ENCODE peak calls at places on chromosomes 11 and 22, in eight cellular contexts. B is psoas muscle, O is brain microvascular endothelial cell, G is AG04450, F is fibroblast of pulmonary artery, N is cardiac fibroblast, K is fibroblast of mammary gland, J is Caco-2. R is an unnamed sample.

GRCh38 chr11:100632970-100633452 is 54.1 kb upstream of the ARHGAP42 start:
- DNase-seq in F (peak; percentile 69), J (no peak), G (no peak), O (peak; percentile 71), N (peak; percentile 70), K (peak; percentile 18), B (peak; percentile 29), R (no peak)

GRCh38 chr22:22893077-22893805 is 5.6 kb downstream of the IGLL5 start:
- DNase-seq in J (no peak), K (no peak), O (no peak), G (no peak), F (no peak), N (no peak), B (no peak), R (no peak)

GRCh38 chr11:72969894-72970335 is 155.7 kb downstream of the ATG16L2 start:
- DNase-seq in J (no peak), N (peak; percentile 49), K (peak; percentile 88), O (peak; percentile 68), G (no peak), F (peak; percentile 66), B (no peak), R (peak; percentile 56)

GRCh38 chr11:119661226-119661625 is 67.8 kb downstream of the NECTIN1 start:
- DNase-seq in J (no peak), G (no peak), O (no peak), B (no peak), K (no peak), N (no peak), F (no peak), R (no peak)

GRCh38 chr11:72584293-72584921 is 89.8 kb downstream of the PDE2A start:
- DNase-seq in O (no peak), F (peak; percentile 39), K (peak; percentile 38), N (peak; percentile 27), B (peak; percentile 54), J (no peak), G (no peak), R (no peak)

GRCh38 chr22:48528221-48528915 is 1299.3 kb downstream of the BRD1 start:
- DNase-seq in O (no peak), F (no peak), B (no peak), K (no peak), J (no peak), G (no peak), N (no peak), R (no peak)

GRCh38 chr11:105000797-105001196 is 22.2 kb downstream of the CASP5 start:
- DNase-seq in J (no peak), F (no peak), B (no peak), N (no peak), O (no peak), G (no peak), K (peak; percentile 14), R (no peak)

GRCh38 chr22:23061471-23062280 is 8.6 kb upstream of the GNAZ start:
- DNase-seq in K (no peak), G (no peak), O (no peak), B (no peak), J (no peak), F (no peak), N (no peak), R (no peak)

GRCh38 chr11:94068764-94069163 is 47.6 kb downstream of the HEPHL1 start:
- DNase-seq in B (no peak), N (no peak), F (no peak), J (no peak), G (no peak), O (no peak), K (peak; percentile 14), R (no peak)

GRCh38 chr22:38853149-38853548 is 9.3 kb upstream of the NPTXR start:
- DNase-seq in J (no peak), G (no peak), N (no peak), O (no peak), F (no peak), B (no peak), K (no peak), R (no peak)

GRCh38 chr11:118379497-118379896 is 20.1 kb downstream of the UBE4A start:
- DNase-seq in B (no peak), G (no peak), F (no peak), O (no peak), N (no peak), K (no peak), J (no peak), R (no peak)

GRCh38 chr22:30305519-30305905 is 16.2 kb upstream of the CASTOR1 start:
- DNase-seq in J (no peak), F (peak; percentile 55), K (peak; percentile 42), B (peak; percentile 71), N (peak; percentile 70), O (no peak), G (no peak), R (no peak)

DNA sequence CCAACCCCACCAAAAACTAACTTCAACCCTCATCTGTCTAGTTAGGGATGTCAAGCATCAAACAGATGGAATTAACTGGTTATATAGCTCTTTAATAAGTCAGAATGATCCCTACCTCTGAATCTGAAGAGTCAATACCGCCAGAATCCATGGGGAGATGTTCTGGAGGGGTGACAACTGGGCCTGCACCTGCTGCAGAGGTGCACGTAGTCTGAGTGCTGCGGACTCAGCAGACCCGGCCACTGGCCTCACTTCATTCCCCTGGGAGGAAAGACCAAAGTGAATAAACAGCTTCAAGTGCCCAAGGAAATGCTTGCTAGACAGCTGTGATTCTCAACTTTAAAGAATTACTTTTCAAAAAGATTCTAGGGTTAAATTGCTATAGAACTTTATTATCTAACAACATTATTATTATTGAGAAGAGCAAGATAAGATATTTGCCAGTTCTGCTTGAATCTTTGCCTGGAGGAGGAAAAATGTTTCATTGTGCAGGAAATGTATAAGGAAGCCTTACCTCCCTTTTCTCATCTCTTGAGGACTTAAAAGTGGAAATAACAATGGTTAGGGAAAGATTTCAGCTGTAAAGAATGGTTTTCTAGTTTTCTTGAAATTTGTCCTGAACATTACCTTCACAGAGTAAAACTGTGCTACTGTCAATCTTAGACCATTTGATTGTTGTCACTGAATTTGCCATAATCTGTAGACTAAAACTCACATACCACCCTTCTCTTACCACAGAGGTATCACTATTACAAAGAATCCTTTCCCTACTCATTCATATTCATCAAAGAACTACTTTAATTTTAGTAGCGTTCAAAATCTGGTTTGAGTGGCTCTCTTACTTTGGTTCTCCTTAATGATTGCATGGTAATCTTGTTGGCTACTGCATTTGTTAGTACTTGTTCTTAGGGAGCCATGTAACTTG is 4.2 kb downstream of the XBP1 start:
- DNase-seq in F (no peak), J (no peak), N (no peak), G (no peak), O (no peak), B (no peak), K (no peak), R (no peak)
- H3K4me3 ChIP-seq in F (no peak overlapping the region), J (no peak overlapping the region), N (no peak overlapping the region), G (no peak overlapping the region), O (no peak overlapping the region), B (no peak overlapping the region), K (no peak overlapping the region), R (no peak overlapping the region)

GRCh38 chr11:64353101-64353738 is 5.7 kb upstream of the RPS6KA4 start:
- DNase-seq in J (no peak), B (no peak), N (no peak), F (no peak), K (no peak), G (no peak), O (no peak), R (no peak)

GRCh38 chr11:64349404-64349803 is 9.4 kb downstream of the CCDC88B start:
- DNase-seq in F (no peak), K (no peak), J (no peak), B (no peak), N (no peak), O (no peak), G (no peak), R (no peak)

GRCh38 chr11:64348611-64349387 is 8.8 kb downstream of the CCDC88B start:
- DNase-seq in G (no peak), N (no peak), K (no peak), B (no peak), O (no peak), J (no peak), F (no peak), R (no peak)

GRCh38 chr11:64352099-64353005 is 6.6 kb upstream of the RPS6KA4 start:
- DNase-seq in F (no peak), O (no peak), N (no peak), K (no peak), G (no peak), J (no peak), B (no peak), R (no peak)

GRCh38 chr11:64351136-64351631 is 7.8 kb upstream of the RPS6KA4 start:
- DNase-seq in J (no peak), N (no peak), F (no peak), G (no peak), O (no peak), K (no peak), B (no peak), R (no peak)
- TF ChIP-seq CTCF in J (no peak), N (no peak), F (no peak), G (no peak), O (no peak), K (no peak), B (no peak), R (no peak)

DNA sequence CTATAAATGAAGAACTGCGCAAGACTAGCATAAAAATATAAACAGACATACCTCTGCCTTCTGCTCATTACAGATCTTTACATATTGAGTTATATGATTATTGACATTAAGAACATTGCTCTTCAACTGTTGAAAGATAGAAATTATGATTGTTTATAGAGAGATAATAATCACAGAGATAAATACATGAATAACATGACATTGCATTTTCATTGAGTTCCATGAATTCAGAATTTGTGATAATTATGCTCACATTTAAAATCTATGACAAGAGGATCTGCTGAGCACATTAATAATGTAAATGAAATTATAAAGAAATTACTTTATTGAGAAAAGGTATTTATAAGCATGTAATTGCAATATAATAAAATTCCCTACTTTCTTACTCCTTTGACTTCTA is 24.8 kb downstream of the KIF18A start:
- DNase-seq in F (no peak), G (no peak), J (no peak), N (no peak), K (no peak), B (no peak), O (no peak), R (no peak)
- H3K4me3 ChIP-seq in F (no peak overlapping the region), G (no peak overlapping the region), J (no peak overlapping the region), N (no peak overlapping the region), K (no peak overlapping the region), B (no peak overlapping the region), O (no peak overlapping the region), R (no peak overlapping the region)

DNA sequence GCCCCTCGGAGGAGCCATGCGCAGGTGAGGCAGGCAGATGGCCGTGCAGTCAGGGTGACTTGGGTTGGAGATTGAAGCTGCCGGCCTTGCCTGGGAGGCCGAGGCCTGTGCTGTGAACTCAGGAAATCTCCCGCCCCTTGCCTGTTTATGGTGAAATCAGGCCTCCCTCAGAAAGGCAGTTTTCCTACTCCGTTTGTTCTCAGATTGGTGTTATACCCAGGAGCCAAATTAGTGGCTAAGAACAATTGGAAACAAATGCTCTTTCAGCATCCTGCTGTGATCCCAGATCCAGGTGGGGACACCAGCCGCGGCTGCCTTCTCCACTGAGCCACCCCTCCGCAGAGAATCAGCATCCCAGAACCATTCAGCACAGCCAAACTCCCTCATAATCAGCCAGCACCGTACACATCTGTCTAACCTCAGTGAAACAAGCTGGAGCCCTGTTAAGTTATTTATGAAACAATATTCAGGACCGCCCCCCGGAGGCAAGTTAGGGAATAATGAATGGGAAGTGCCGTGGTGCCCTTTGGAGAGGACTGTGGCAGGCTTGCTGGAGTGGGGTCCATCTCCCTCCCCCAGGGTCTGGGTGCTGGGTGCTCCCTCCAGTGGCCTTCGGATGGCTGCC is 60.0 kb downstream of the PKNOX2 start:
- DNase-seq in F (peak; percentile 59), O (peak; percentile 51), G (no peak), N (peak; percentile 75), J (peak; percentile 46), B (peak; percentile 31), K (peak; percentile 17), R (no peak)
- TF ChIP-seq CTCF in F (peak; percentile 48), O (peak; percentile 60), G (peak; percentile 45), N (peak; percentile 30), J (no peak), B (peak; percentile 18), K (peak; percentile 28), R (no peak)

GRCh38 chr11:12840871-12841516 is 166.8 kb downstream of the TEAD1 start:
- DNase-seq in B (no peak), O (no peak), K (peak; percentile 51), J (no peak), G (no peak), N (no peak), F (no peak), R (no peak)
- H3K4me3 ChIP-seq in B (no peak overlapping the region), O (no peak overlapping the region), K (no peak overlapping the region), J (no peak overlapping the region), G (no peak overlapping the region), N (no peak overlapping the region), F (no peak overlapping the region), R (no peak overlapping the region)

R was measured in AG04449.